ENCODE peak calls at places on chromosomes 3 and 15, in four cellular contexts. O is cardiac muscle cell, W is choroid plexus epithelial cell, B is left lung. S is an unnamed sample.

GRCh38 chr3:62604746-62605351 is 231.5 kb upstream of the FEZF2 start:
- DNase-seq in O (no peak), W (no peak), B (no peak), S (no peak)

GRCh38 chr3:98903099-98903498 is 1.6 kb upstream of the DCBLD2 start:
- DNase-seq in O (no peak), W (no peak), B (no peak), S (no peak)

GRCh38 chr3:161770532-161771386 is 274.2 kb downstream of the OTOL1 start:
- DNase-seq in O (no peak), W (peak), B (no peak), S (peak)

GRCh38 chr3:101809178-101810022 is 30.4 kb downstream of the NXPE3 start:
- DNase-seq in O (peak), W (peak), B (no peak), S (peak)

GRCh38 chr3:114318295-114318694 is 24.5 kb downstream of the TIGIT start:
- DNase-seq in O (no peak), W (no peak), B (no peak), S (no peak)

GRCh38 chr3:49165771-49166751 is at the start of gene CCDC71:
- DNase-seq in O (peak), W (peak), B (peak), S (peak)

GRCh38 chr15:56906766-56907165 is 11.7 kb upstream of the TCF12 start:
- DNase-seq in O (no peak), W (no peak), B (no peak), S (no peak)

GRCh38 chr3:160686955-160687535 is 10.1 kb downstream of the ARL14 start:
- DNase-seq in O (no peak), W (peak), B (no peak), S (peak)

GRCh38 chr3:187150599-187150998 is 11.3 kb upstream of the RPL39L start:
- DNase-seq in O (no peak), W (no peak), B (no peak), S (peak)

GRCh38 chr3:45516829-45517228 is 77.7 kb upstream of the LIMD1 start:
- DNase-seq in O (no peak), W (peak), B (no peak), S (no peak)

GRCh38 chr3:13358051-13358450 is 62.1 kb downstream of the NUP210 start:
- DNase-seq in O (no peak), W (no peak), B (peak), S (no peak)

GRCh38 chr3:134087046-134087974 is 57.6 kb upstream of the SLCO2A1 start:
- DNase-seq in O (no peak), W (peak), B (no peak), S (no peak)

GRCh38 chr15:52028431-52029093 is 9.5 kb downstream of the MAPK6 start:
- DNase-seq in O (no peak), W (no peak), B (no peak), S (peak)

GRCh38 chr3:16085884-16086608 is 88.4 kb upstream of the GALNT15 start:
- DNase-seq in O (no peak), W (peak), B (no peak), S (no peak)

GRCh38 chr15:29638781-29639180 is 183.5 kb downstream of the TJP1 start:
- DNase-seq in O (no peak), W (peak), B (no peak), S (no peak)

GRCh38 chr15:99931703-99932603 is 198.7 kb upstream of the LYSMD4 start:
- DNase-seq in O (no peak), W (no peak), B (no peak), S (no peak)

GRCh38 chr3:170740726-170741591 is 129.0 kb downstream of the RPL22L1 start:
- DNase-seq in O (no peak), W (peak), B (no peak), S (no peak)

GRCh38 chr3:127574880-127575878 is 15.4 kb downstream of the TPRA1 start:
- DNase-seq in O (peak), W (peak), B (peak), S (peak)

GRCh38 chr3:140406655-140407054 is 271.2 kb upstream of the TRIM42 start:
- DNase-seq in O (no peak), W (no peak), B (no peak), S (no peak)

GRCh38 chr3:112273536-112273935 is 20.5 kb downstream of the SLC9C1 start:
- DNase-seq in O (no peak), W (no peak), B (no peak), S (no peak)

GRCh38 chr3:193865879-193866480 is 270.0 kb upstream of the HES1 start:
- DNase-seq in O (no peak), W (no peak), B (no peak), S (no peak)

GRCh38 chr3:185865277-185865676 is 40.4 kb upstream of the IGF2BP2 start:
- DNase-seq in O (no peak), W (no peak), B (no peak), S (no peak)

GRCh38 chr3:73508330-73508954 is 116.3 kb downstream of the PDZRN3 start:
- DNase-seq in O (peak), W (peak), B (no peak), S (peak)

GRCh38 chr3:47054414-47054813 is 74.9 kb downstream of the NBEAL2 start:
- DNase-seq in O (no peak), W (peak), B (no peak), S (peak)

GRCh38 chr3:137263982-137264777 is 306.4 kb downstream of the IL20RB start:
- DNase-seq in O (peak), W (no peak), B (no peak), S (no peak)

GRCh38 chr3:8996681-8997121 is 33.4 kb upstream of the RAD18 start:
- DNase-seq in O (peak), W (peak), B (no peak), S (no peak)

GRCh38 chr3:171284308-171285075 is 175.7 kb downstream of the TNIK start:
- DNase-seq in O (no peak), W (peak), B (no peak), S (peak)

GRCh38 chr15:35958021-35958420 is 412.1 kb upstream of the DPH6 start:
- DNase-seq in O (no peak), W (peak), B (no peak), S (no peak)

GRCh38 chr3:187974857-187975257 is 179.1 kb upstream of the LPP start:
- DNase-seq in O (no peak), W (no peak), B (no peak), S (no peak)

GRCh38 chr3:175716451-175716850 is 857.3 kb downstream of the NAALADL2 start:
- DNase-seq in O (no peak), W (peak), B (no peak), S (no peak)

GRCh38 chr3:192907784-192908183 is 9.9 kb downstream of the MB21D2 start:
- DNase-seq in O (no peak), W (no peak), B (no peak), S (no peak)

GRCh38 chr3:37909067-37909911 is 47.6 kb downstream of the CTDSPL start:
- DNase-seq in O (no peak), W (no peak), B (no peak), S (no peak)

GRCh38 chr15:39300451-39301153 is 280.3 kb upstream of the THBS1 start:
- DNase-seq in O (no peak), W (peak), B (no peak), S (no peak)

GRCh38 chr3:33658971-33659848 is 58.8 kb downstream of the CLASP2 start:
- DNase-seq in O (peak), W (peak), B (peak), S (peak)

GRCh38 chr15:61157933-61158332 is 71.2 kb downstream of the RORA start:
- DNase-seq in O (no peak), W (no peak), B (no peak), S (no peak)

DNA sequence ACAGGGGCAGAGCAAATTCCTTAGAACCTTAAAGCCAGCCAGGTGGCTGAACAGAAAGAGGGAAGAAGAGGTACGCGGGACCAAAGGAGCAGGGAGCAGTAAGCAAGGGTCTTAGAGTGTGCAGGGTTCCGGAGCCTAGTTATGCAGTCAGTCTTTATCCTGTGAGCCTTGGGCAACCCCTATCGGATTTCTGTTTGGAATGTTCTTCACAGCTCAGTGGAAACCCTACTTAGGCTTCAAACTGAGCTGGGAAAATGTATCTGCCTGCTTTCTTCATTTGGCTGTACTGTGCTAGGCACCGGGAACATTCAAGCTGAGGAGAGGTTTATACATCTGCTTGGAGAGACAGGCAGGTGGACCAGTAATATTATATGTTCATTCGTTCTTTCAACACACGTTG is 37.1 kb downstream of the PSMD6 start:
- DNase-seq in O (no peak), W (peak), B (no peak), S (no peak)
- TF ChIP-seq CTCF in O (no peak), W (peak), B (no peak), S (no peak)

GRCh38 chr3:178445139-178445538 is 91.1 kb upstream of the KCNMB2 start:
- DNase-seq in O (no peak), W (no peak), B (no peak), S (no peak)
- H3K4me3 ChIP-seq in O (no peak), W (no peak), B (no peak), S (no peak)

GRCh38 chr15:43509923-43510229 is 7.5 kb upstream of the MAP1A start:
- DNase-seq in O (no peak), W (no peak), B (no peak), S (no peak)

GRCh38 chr15:43510230-43511011 is 7.0 kb upstream of the MAP1A start:
- DNase-seq in O (peak), W (peak), B (peak), S (peak)

GRCh38 chr15:43509002-43509922 is 8.1 kb upstream of the MAP1A start:
- DNase-seq in O (no peak), W (peak), B (no peak), S (no peak)

GRCh38 chr15:43513550-43513949 is 3.9 kb upstream of the MAP1A start:
- DNase-seq in O (no peak), W (no peak), B (no peak), S (no peak)

GRCh38 chr15:43511012-43511885 is 6.2 kb upstream of the MAP1A start:
- DNase-seq in O (peak), W (peak), B (no peak), S (no peak)
- TF ChIP-seq CTCF in O (peak), W (peak), B (no peak), S (no peak)

DNA sequence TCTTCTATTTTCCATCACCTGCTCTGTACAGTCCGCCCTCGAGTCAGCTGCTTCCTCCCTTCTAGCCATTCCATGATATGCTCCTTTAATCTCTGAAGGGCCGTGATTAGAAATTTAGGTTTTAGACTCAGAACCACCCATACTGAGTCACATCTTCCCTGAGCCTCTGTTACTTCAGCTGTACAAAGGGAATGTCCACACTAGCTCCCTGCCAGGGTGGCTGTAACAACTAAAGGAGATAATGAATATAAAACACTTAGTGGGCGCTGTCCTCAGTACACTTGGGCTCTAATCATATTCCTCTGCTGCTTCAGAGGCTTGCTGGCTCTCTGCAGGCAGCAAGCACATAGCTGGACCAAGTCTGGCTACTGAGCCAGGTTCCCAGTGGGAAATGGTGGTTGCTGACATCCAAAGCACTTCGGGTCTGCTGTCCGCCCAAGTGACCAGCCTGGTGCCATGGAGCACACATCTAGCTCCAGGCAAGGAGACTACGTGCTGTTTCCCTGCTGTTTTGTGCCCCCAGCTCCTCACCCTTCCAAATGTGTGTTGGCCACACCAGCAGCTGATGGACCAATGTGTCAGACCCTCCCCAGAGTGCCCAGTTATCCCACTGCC is 901 bp upstream of the CHST14 start:
- DNase-seq in O (peak), W (no peak), B (no peak), S (no peak)
- H3K4me3 ChIP-seq in O (no peak), W (no peak), B (peak), S (no peak)

GRCh38 chr3:173870976-173871375 is 473.4 kb downstream of the NLGN1 start:
- DNase-seq in O (no peak), W (no peak), B (no peak), S (no peak)

GRCh38 chr3:173875790-173876189 is 478.2 kb downstream of the NLGN1 start:
- DNase-seq in O (no peak), W (no peak), B (no peak), S (no peak)

DNA sequence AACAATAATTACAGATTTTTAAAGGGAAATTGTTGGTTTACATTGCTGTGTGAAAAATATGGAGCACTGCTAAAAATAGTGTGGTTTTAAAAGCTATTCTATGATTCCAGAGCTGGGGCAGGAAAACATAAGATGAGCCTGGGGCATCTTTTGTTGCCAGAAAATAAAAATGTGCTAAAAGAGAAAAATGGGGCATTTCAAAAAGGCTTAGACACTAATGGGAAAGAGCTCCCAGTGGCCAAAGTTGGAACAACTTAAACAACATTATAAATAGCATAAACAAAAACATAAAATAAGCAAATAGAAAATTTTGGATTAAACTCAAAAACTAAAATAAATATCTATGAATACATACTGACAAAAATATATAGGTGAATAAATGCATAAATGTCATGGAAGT is 478.9 kb downstream of the NLGN1 start:
- DNase-seq in O (no peak), W (peak), B (no peak), S (no peak)
- TF ChIP-seq CTCF in O (peak), W (peak), B (no peak), S (no peak)

S was measured in GM12865.